ENCODE peak calls at places on chromosome 6, in eight cellular contexts. P is NB4, R is lower lobe of right lung, D is colonic mucosa, K is cardiac muscle cell, Y is tibial artery, I is brain microvascular endothelial cell, L is psoas muscle. E is an unnamed sample.

GRCh38 chr6:169092375-169092774 is 161.3 kb downstream of the THBS2 start:
- DNase-seq in R (no peak), I (peak), L (no peak), D (no peak), K (peak), P (peak), Y (no peak), E (no peak)

GRCh38 chr6:89596056-89596455 is 42.5 kb downstream of the LYRM2 start:
- DNase-seq in R (no peak), P (no peak), Y (no peak), L (no peak), I (no peak), K (no peak), D (no peak), E (no peak)

GRCh38 chr6:132708771-132709170 is 5.1 kb downstream of the VNN1 start:
- DNase-seq in L (no peak), K (peak), I (no peak), D (no peak), P (no peak), R (no peak), Y (no peak), E (no peak)

GRCh38 chr6:118725944-118726343 is 74.6 kb upstream of the CEP85L start:
- DNase-seq in R (no peak), Y (no peak), D (no peak), P (peak), I (no peak), L (no peak), K (no peak), E (no peak)

GRCh38 chr6:170129691-170130171 is 161.1 kb downstream of the DLL1 start:
- DNase-seq in P (no peak), I (no peak), K (peak), Y (peak), D (peak), L (peak), R (peak), E (no peak)

GRCh38 chr6:45663181-45664180 is 285.7 kb upstream of the SUPT3H start:
- DNase-seq in L (peak), I (peak), R (peak), P (no peak), K (peak), D (peak), Y (peak), E (no peak)

GRCh38 chr6:4776493-4776966 is 326 bp downstream of the CDYL start:
- DNase-seq in K (no peak), R (peak), D (peak), P (peak), Y (peak), L (peak), I (no peak), E (no peak)

GRCh38 chr6:133999305-133999704 is 46.3 kb downstream of the TBPL1 start:
- DNase-seq in P (no peak), L (no peak), Y (no peak), I (no peak), K (no peak), D (no peak), R (no peak), E (no peak)

GRCh38 chr6:105838156-105838555 is 248.0 kb upstream of the PRDM1 start:
- DNase-seq in L (no peak), D (no peak), P (no peak), I (no peak), R (no peak), K (no peak), Y (no peak), E (no peak)

GRCh38 chr6:105594821-105595220 is 191.9 kb upstream of the PREP start:
- DNase-seq in R (no peak), Y (no peak), I (no peak), D (no peak), K (no peak), P (no peak), L (no peak), E (no peak)

GRCh38 chr6:143498428-143498827 is 13.1 kb downstream of the FUCA2 start:
- DNase-seq in K (no peak), R (no peak), I (no peak), L (no peak), P (peak), Y (no peak), D (no peak), E (no peak)

GRCh38 chr6:42864602-42865001 is 14.8 kb upstream of the RPL7L1 start:
- DNase-seq in D (no peak), L (peak), Y (peak), P (no peak), R (no peak), I (no peak), K (peak), E (no peak)

GRCh38 chr6:126039284-126039683 is 52.9 kb downstream of the TRMT11 start:
- DNase-seq in L (no peak), I (peak), Y (no peak), R (no peak), D (no peak), P (no peak), K (peak), E (peak)

GRCh38 chr6:11398451-11399326 is 138.9 kb upstream of the TMEM170B start:
- DNase-seq in I (no peak), L (no peak), P (peak), R (no peak), D (peak), K (peak), Y (no peak), E (no peak)

GRCh38 chr6:43803055-43803782 is 33.2 kb downstream of the VEGFA start:
- DNase-seq in L (no peak), K (peak), I (no peak), Y (no peak), D (no peak), R (no peak), P (peak), E (no peak)

GRCh38 chr6:56595490-56596122 is 47.1 kb downstream of the DST start:
- DNase-seq in P (peak), R (no peak), L (no peak), D (peak), I (peak), K (peak), Y (no peak), E (peak)

GRCh38 chr6:30770592-30770991 is 26.2 kb upstream of the IER3 start:
- DNase-seq in P (no peak), K (no peak), I (no peak), R (no peak), D (no peak), Y (no peak), L (no peak), E (no peak)

DNA sequence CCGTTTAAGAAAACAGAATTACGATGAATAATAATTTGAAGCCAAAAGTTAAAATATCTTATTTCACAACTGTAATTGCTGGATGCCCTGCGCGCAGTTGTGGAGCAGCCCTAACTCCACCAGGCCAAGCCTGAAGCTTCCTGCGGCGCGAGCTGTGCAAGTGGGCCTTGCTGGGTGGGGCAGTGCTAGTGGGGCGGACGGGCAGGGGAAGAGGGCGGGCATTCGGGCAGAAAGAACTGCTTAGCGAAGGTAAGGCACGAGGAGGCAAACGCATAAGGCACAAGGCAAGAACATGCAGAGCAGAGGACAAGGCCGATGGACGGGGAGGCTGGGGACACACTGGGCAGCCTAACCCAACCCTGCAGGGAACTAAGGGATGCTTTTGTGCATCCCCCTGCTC is 2.2 kb downstream of the HLA-DQB2 start:
- DNase-seq in P (no peak), L (no peak), D (no peak), I (no peak), Y (no peak), R (no peak), K (no peak), E (no peak)
- H3K4me3 ChIP-seq in P (no peak), L (no peak), D (no peak), I (no peak), Y (no peak), R (no peak), K (no peak), E (no peak)

GRCh38 chr6:2873643-2874042 is 29.5 kb downstream of the SERPINB9 start:
- DNase-seq in L (no peak), R (no peak), Y (no peak), I (no peak), P (no peak), D (no peak), K (no peak), E (no peak)

GRCh38 chr6:2876210-2877056 is 26.7 kb downstream of the SERPINB9 start:
- DNase-seq in L (peak), K (peak), P (peak), I (peak), R (peak), Y (peak), D (peak), E (peak)

GRCh38 chr6:2875840-2876207 is 27.3 kb downstream of the SERPINB9 start:
- DNase-seq in P (peak), D (peak), Y (no peak), R (peak), K (peak), I (no peak), L (no peak), E (no peak)

GRCh38 chr6:2877960-2878359 is 25.1 kb downstream of the SERPINB9 start:
- DNase-seq in P (no peak), I (no peak), R (no peak), D (no peak), Y (no peak), L (no peak), K (no peak), E (no peak)

GRCh38 chr6:2877057-2877882 is 25.8 kb downstream of the SERPINB9 start:
- DNase-seq in R (no peak), D (peak), I (peak), K (peak), P (no peak), Y (no peak), L (no peak), E (no peak)
- TF ChIP-seq CTCF in R (no peak), D (no peak), I (no peak), K (no peak), P (no peak), Y (no peak), L (no peak), E (no peak)

DNA sequence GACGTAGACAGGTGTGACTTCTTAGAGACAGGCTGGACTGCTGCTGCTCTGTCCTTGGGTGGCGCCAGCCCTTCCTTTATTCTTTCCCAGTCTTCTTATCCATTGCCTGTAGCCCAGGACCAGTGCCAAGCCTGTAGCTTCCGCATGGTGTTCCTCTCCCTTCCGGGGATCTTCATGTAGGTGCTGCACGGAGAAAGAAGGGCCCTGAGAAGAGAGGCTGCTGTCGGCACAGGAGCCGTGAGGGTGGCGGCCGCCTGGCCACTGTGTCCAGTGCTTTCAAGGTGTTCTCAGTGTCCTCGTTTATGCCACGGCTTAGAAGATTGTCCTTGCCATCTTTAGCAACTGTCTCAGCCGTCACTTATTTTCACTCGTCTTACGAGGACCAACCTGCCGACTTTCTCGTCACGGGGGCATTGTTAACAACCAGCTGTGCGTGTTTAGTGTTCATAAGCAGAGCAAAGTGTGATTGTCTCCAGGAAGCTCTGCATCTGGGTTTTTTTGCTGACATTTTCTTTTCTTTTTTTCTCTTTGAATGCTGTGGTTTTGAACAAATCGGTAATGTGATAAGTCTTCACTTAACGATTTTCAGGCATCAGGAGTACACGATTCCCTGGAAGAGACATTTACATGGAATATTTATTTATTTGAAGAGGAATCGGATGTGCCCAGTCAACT is 61.2 kb downstream of the PPP1R14C start:
- DNase-seq in L (no peak), D (no peak), P (no peak), R (no peak), I (no peak), K (no peak), Y (no peak), E (no peak)
- H3K4me3 ChIP-seq in L (peak), D (no peak), P (no peak), R (no peak), I (no peak), K (no peak), Y (no peak), E (no peak)

DNA sequence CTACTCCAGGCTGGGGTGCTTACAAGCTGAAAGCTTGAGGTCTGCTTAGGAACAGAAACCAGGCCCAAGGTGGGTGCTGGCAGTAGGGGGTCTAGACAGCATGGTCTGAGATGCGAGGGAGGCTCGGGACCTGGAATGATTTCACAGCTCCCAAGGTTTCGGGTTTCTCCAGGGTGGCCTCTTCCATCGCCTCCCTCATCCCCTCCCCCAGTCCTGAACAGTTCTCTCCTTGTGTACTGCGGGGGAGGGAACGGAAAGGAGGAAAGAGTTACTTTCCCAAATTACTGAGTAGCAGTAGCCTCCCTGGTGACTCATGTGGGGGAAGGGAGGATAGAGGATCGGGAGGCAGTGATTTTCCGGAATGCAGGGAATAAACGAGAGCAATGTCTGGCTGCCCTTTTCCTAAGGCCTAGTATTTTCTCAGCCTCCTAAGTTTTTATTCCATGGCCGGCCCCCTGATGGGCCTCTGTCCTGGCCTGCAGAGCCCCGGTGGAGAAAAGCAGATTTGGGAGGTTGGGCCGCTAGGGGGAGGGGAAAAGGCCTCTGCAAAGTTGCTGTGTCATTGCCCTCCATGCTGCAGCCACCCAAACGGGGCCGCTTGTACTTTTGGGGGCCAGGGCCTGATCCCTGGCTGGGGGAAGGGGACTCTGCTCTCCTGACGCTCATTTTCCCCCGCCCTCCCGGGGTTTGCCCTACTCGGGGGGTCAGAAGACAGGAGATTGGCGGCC is 1.5 kb downstream of the BRD2 start:
- DNase-seq in K (peak), L (peak), D (peak), R (peak), Y (peak), P (peak), I (peak), E (peak)
- TF ChIP-seq CTCF in K (peak), L (peak), D (peak), R (peak), Y (peak), P (peak), I (peak), E (peak)

DNA sequence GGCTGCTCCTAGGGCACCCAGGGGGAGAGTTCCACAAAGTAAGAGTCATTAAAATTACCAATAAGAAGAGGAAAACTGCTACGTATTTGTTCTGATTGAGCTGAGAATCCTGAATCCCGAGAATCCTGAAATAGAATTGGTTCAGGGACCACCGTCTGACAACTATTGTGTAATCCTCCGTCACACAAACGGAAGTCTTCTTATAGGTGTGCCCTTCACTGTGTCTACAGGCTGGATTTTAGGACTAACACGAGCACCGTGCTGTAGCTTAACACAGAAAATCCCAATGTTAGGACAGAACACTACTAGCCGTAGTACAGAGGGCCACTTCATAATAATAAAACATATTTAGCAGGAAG is 50.6 kb upstream of the RNF182 start:
- DNase-seq in P (no peak), K (no peak), D (no peak), I (no peak), R (no peak), L (no peak), Y (no peak), E (no peak)
- H3K4me3 ChIP-seq in P (no peak), K (no peak), D (peak), I (peak), R (peak), L (peak), Y (peak), E (peak)